ENCODE peak calls at places on chromosome 7, in four cellular contexts. One of them, this sample, is unnamed.

GRCh38 chr7:112448891-112449290 is 1.4 kb upstream of the IFRD1 start:
- DNase-seq in hepatic stellate cell: no peak
- DNase-seq in CD8-positive, alpha-beta T cell: no peak
- DNase-seq in ovary: no peak
- DNase-seq in this sample: no peak

GRCh38 chr7:69367785-69368184 is 230.5 kb upstream of the AUTS2 start:
- DNase-seq in hepatic stellate cell: no peak
- DNase-seq in CD8-positive, alpha-beta T cell: no peak
- DNase-seq in ovary: no peak
- DNase-seq in this sample: no peak

GRCh38 chr7:148304456-148304855 is 286.1 kb upstream of the C7orf33 start:
- DNase-seq in hepatic stellate cell: no peak
- DNase-seq in CD8-positive, alpha-beta T cell: no peak
- DNase-seq in ovary: no peak
- DNase-seq in this sample: no peak

GRCh38 chr7:69620063-69620462 is 21.8 kb downstream of the AUTS2 start:
- DNase-seq in hepatic stellate cell: no peak
- DNase-seq in CD8-positive, alpha-beta T cell: no peak
- DNase-seq in ovary: no peak
- DNase-seq in this sample: no peak

GRCh38 chr7:119377-120163 is 72.8 kb upstream of the FAM20C start:
- DNase-seq in hepatic stellate cell: peak
- DNase-seq in CD8-positive, alpha-beta T cell: no peak
- DNase-seq in ovary: no peak
- DNase-seq in this sample: no peak

GRCh38 chr7:139588632-139589031 is 65.1 kb downstream of the CLEC2L start:
- DNase-seq in hepatic stellate cell: peak
- DNase-seq in CD8-positive, alpha-beta T cell: no peak
- DNase-seq in ovary: peak
- DNase-seq in this sample: no peak

GRCh38 chr7:140168816-140169215 is 8.0 kb downstream of the KDM7A start:
- DNase-seq in hepatic stellate cell: no peak
- DNase-seq in CD8-positive, alpha-beta T cell: no peak
- DNase-seq in ovary: no peak
- DNase-seq in this sample: no peak

GRCh38 chr7:73515184-73515583 is 6.9 kb downstream of the BAZ1B start:
- DNase-seq in hepatic stellate cell: no peak
- DNase-seq in CD8-positive, alpha-beta T cell: no peak
- DNase-seq in ovary: no peak
- DNase-seq in this sample: no peak

GRCh38 chr7:25624837-25625236 is 396.6 kb upstream of the NPVF start:
- DNase-seq in hepatic stellate cell: no peak
- DNase-seq in CD8-positive, alpha-beta T cell: no peak
- DNase-seq in ovary: peak
- DNase-seq in this sample: no peak

GRCh38 chr7:35694161-35694783 is 663 bp downstream of the HERPUD2 start:
- DNase-seq in hepatic stellate cell: peak
- DNase-seq in CD8-positive, alpha-beta T cell: no peak
- DNase-seq in ovary: no peak
- DNase-seq in this sample: no peak

GRCh38 chr7:114081606-114082425 is 163.0 kb upstream of the PPP1R3A start:
- DNase-seq in hepatic stellate cell: peak
- DNase-seq in CD8-positive, alpha-beta T cell: no peak
- DNase-seq in ovary: no peak
- DNase-seq in this sample: no peak

GRCh38 chr7:155306677-155307470 is 9.2 kb downstream of the INSIG1 start:
- DNase-seq in hepatic stellate cell: no peak
- DNase-seq in CD8-positive, alpha-beta T cell: no peak
- DNase-seq in ovary: no peak
- DNase-seq in this sample: no peak

GRCh38 chr7:46784746-46785145 is 797.2 kb downstream of the TNS3 start:
- DNase-seq in hepatic stellate cell: no peak
- DNase-seq in CD8-positive, alpha-beta T cell: no peak
- DNase-seq in ovary: no peak
- DNase-seq in this sample: no peak

GRCh38 chr7:112207106-112207592 is 654 bp downstream of the ZNF277 start:
- DNase-seq in hepatic stellate cell: peak
- DNase-seq in CD8-positive, alpha-beta T cell: no peak
- DNase-seq in ovary: no peak
- DNase-seq in this sample: no peak

GRCh38 chr7:101971457-101971856 is 154.0 kb downstream of the CUX1 start:
- DNase-seq in hepatic stellate cell: no peak
- DNase-seq in CD8-positive, alpha-beta T cell: no peak
- DNase-seq in ovary: no peak
- DNase-seq in this sample: no peak

GRCh38 chr7:45456747-45457146 is 117.4 kb upstream of the ADCY1 start:
- DNase-seq in hepatic stellate cell: no peak
- DNase-seq in CD8-positive, alpha-beta T cell: no peak
- DNase-seq in ovary: no peak
- DNase-seq in this sample: no peak

GRCh38 chr7:139730746-139731612 is 46.8 kb downstream of the HIPK2 start:
- DNase-seq in hepatic stellate cell: no peak
- DNase-seq in CD8-positive, alpha-beta T cell: no peak
- DNase-seq in ovary: peak
- DNase-seq in this sample: no peak

GRCh38 chr7:45885264-45885882 is 2.9 kb upstream of the IGFBP1 start:
- DNase-seq in hepatic stellate cell: no peak
- DNase-seq in CD8-positive, alpha-beta T cell: no peak
- DNase-seq in ovary: no peak
- DNase-seq in this sample: no peak

GRCh38 chr7:108181073-108181985 is 51.2 kb upstream of the LAMB4 start:
- DNase-seq in hepatic stellate cell: peak
- DNase-seq in CD8-positive, alpha-beta T cell: no peak
- DNase-seq in ovary: no peak
- DNase-seq in this sample: no peak

GRCh38 chr7:34060548-34060947 is 155.2 kb downstream of the BMPER start:
- DNase-seq in hepatic stellate cell: peak
- DNase-seq in CD8-positive, alpha-beta T cell: no peak
- DNase-seq in ovary: no peak
- DNase-seq in this sample: no peak

GRCh38 chr7:41785840-41786239 is 83.0 kb upstream of the INHBA start:
- DNase-seq in hepatic stellate cell: no peak
- DNase-seq in CD8-positive, alpha-beta T cell: no peak
- DNase-seq in ovary: peak
- DNase-seq in this sample: no peak

GRCh38 chr7:38932509-38933168 is 23.6 kb upstream of the VPS41 start:
- DNase-seq in hepatic stellate cell: peak
- DNase-seq in CD8-positive, alpha-beta T cell: peak
- DNase-seq in ovary: peak
- DNase-seq in this sample: peak

GRCh38 chr7:127833641-127834040 is 181.6 kb downstream of the SND1 start:
- DNase-seq in hepatic stellate cell: no peak
- DNase-seq in CD8-positive, alpha-beta T cell: no peak
- DNase-seq in ovary: no peak
- DNase-seq in this sample: no peak

GRCh38 chr7:111992601-111993000 is 213.6 kb downstream of the DOCK4 start:
- DNase-seq in hepatic stellate cell: peak
- DNase-seq in CD8-positive, alpha-beta T cell: no peak
- DNase-seq in ovary: no peak
- DNase-seq in this sample: no peak

GRCh38 chr7:32030904-32031692 is 39.1 kb downstream of the PDE1C start:
- DNase-seq in hepatic stellate cell: no peak
- DNase-seq in CD8-positive, alpha-beta T cell: no peak
- DNase-seq in ovary: no peak
- DNase-seq in this sample: no peak

GRCh38 chr7:30797294-30798040 is 26.2 kb downstream of the MINDY4 start:
- DNase-seq in hepatic stellate cell: no peak
- DNase-seq in CD8-positive, alpha-beta T cell: no peak
- DNase-seq in ovary: no peak
- DNase-seq in this sample: no peak

GRCh38 chr7:21971780-21972396 is 26.2 kb upstream of the CDCA7L start:
- DNase-seq in hepatic stellate cell: no peak
- DNase-seq in CD8-positive, alpha-beta T cell: no peak
- DNase-seq in ovary: no peak
- DNase-seq in this sample: no peak

GRCh38 chr7:124101173-124101768 is 68.4 kb upstream of the TMEM229A start:
- DNase-seq in hepatic stellate cell: peak
- DNase-seq in CD8-positive, alpha-beta T cell: no peak
- DNase-seq in ovary: no peak
- DNase-seq in this sample: no peak

GRCh38 chr7:7710469-7710868 is 7.9 kb downstream of the RPA3 start:
- DNase-seq in hepatic stellate cell: no peak
- DNase-seq in CD8-positive, alpha-beta T cell: no peak
- DNase-seq in ovary: no peak
- DNase-seq in this sample: no peak

GRCh38 chr7:117338020-117338419 is 15.2 kb upstream of the WNT2 start:
- DNase-seq in hepatic stellate cell: no peak
- DNase-seq in CD8-positive, alpha-beta T cell: no peak
- DNase-seq in ovary: no peak
- DNase-seq in this sample: no peak

GRCh38 chr7:44473295-44473694 is 17.2 kb downstream of the NUDCD3 start:
- DNase-seq in hepatic stellate cell: no peak
- DNase-seq in CD8-positive, alpha-beta T cell: no peak
- DNase-seq in ovary: no peak
- DNase-seq in this sample: no peak

GRCh38 chr7:44962483-44963251 is 16.1 kb downstream of the MYO1G start:
- DNase-seq in hepatic stellate cell: peak
- DNase-seq in CD8-positive, alpha-beta T cell: no peak
- DNase-seq in ovary: peak
- DNase-seq in this sample: no peak

GRCh38 chr7:144391823-144392255 is 11.7 kb downstream of the NOBOX start:
- DNase-seq in hepatic stellate cell: peak
- DNase-seq in CD8-positive, alpha-beta T cell: no peak
- DNase-seq in ovary: no peak
- DNase-seq in this sample: no peak

GRCh38 chr7:138756591-138757222 is 41.1 kb upstream of the TMEM213 start:
- DNase-seq in hepatic stellate cell: no peak
- DNase-seq in CD8-positive, alpha-beta T cell: no peak
- DNase-seq in ovary: no peak
- DNase-seq in this sample: no peak

GRCh38 chr7:141954334-141954733 is 7.6 kb upstream of the CLEC5A start:
- DNase-seq in hepatic stellate cell: no peak
- DNase-seq in CD8-positive, alpha-beta T cell: no peak
- DNase-seq in ovary: no peak
- DNase-seq in this sample: no peak

GRCh38 chr7:75056476-75056875 is 17.1 kb downstream of the RCC1L start:
- DNase-seq in hepatic stellate cell: no peak
- DNase-seq in CD8-positive, alpha-beta T cell: no peak
- DNase-seq in ovary: no peak
- DNase-seq in this sample: no peak

GRCh38 chr7:79272066-79272669 is 181.3 kb downstream of the MAGI2 start:
- DNase-seq in hepatic stellate cell: no peak
- DNase-seq in CD8-positive, alpha-beta T cell: no peak
- DNase-seq in ovary: no peak
- DNase-seq in this sample: no peak

This sample was measured in nucleus accumbens.